ENCODE peak calls at places on chromosomes 16 and 17, in five cellular contexts. One of them, this sample, is unnamed.

GRCh38 chr16:9791566-9791965 is 390.7 kb downstream of the GRIN2A start:
- DNase-seq in CD8-positive, alpha-beta T cell: no peak
- DNase-seq in adrenal gland: no peak
- DNase-seq in aorta: no peak
- DNase-seq in CD8-positive, alpha-beta memory T cell: no peak
- DNase-seq in this sample: no peak

GRCh38 chr17:41492771-41493170 is 3.1 kb upstream of the KRT36 start:
- DNase-seq in CD8-positive, alpha-beta T cell: no peak
- DNase-seq in adrenal gland: no peak
- DNase-seq in aorta: peak; percentile 41
- DNase-seq in CD8-positive, alpha-beta memory T cell: no peak
- DNase-seq in this sample: no peak

GRCh38 chr16:695355-696089 is 5.3 kb upstream of the WDR24 start:
- DNase-seq in CD8-positive, alpha-beta T cell: peak; percentile 85
- DNase-seq in adrenal gland: peak; percentile 90
- DNase-seq in aorta: no peak
- DNase-seq in CD8-positive, alpha-beta memory T cell: peak; percentile 35
- DNase-seq in this sample: no peak

GRCh38 chr16:16014329-16015224 is 65.2 kb downstream of the ABCC1 start:
- DNase-seq in CD8-positive, alpha-beta T cell: no peak
- DNase-seq in adrenal gland: peak; percentile 69
- DNase-seq in aorta: peak; percentile 94
- DNase-seq in CD8-positive, alpha-beta memory T cell: no peak
- DNase-seq in this sample: no peak

GRCh38 chr17:64411999-64412771 is 21.5 kb upstream of the PECAM1 start:
- DNase-seq in CD8-positive, alpha-beta T cell: no peak
- DNase-seq in adrenal gland: peak; percentile 78
- DNase-seq in aorta: no peak
- DNase-seq in CD8-positive, alpha-beta memory T cell: no peak
- DNase-seq in this sample: no peak

GRCh38 chr16:88804173-88804551 is 573 bp downstream of the CDT1 start:
- DNase-seq in CD8-positive, alpha-beta T cell: no peak
- DNase-seq in adrenal gland: no peak
- DNase-seq in aorta: no peak
- DNase-seq in CD8-positive, alpha-beta memory T cell: no peak
- DNase-seq in this sample: no peak

GRCh38 chr17:49696233-49696761 is 11.5 kb downstream of the SLC35B1 start:
- DNase-seq in CD8-positive, alpha-beta T cell: peak; percentile 68
- DNase-seq in adrenal gland: no peak
- DNase-seq in aorta: no peak
- DNase-seq in CD8-positive, alpha-beta memory T cell: peak; percentile 43
- DNase-seq in this sample: no peak

GRCh38 chr16:78706637-78707036 is 607.2 kb downstream of the WWOX start:
- DNase-seq in CD8-positive, alpha-beta T cell: no peak
- DNase-seq in adrenal gland: peak; percentile 75
- DNase-seq in aorta: no peak
- DNase-seq in CD8-positive, alpha-beta memory T cell: no peak
- DNase-seq in this sample: no peak

GRCh38 chr17:4167786-4168185 is 24.8 kb downstream of the CYB5D2 start:
- DNase-seq in CD8-positive, alpha-beta T cell: no peak
- DNase-seq in adrenal gland: no peak
- DNase-seq in aorta: no peak
- DNase-seq in CD8-positive, alpha-beta memory T cell: no peak
- DNase-seq in this sample: no peak

GRCh38 chr17:7132511-7133094 is 18.0 kb upstream of the ASGR2 start:
- DNase-seq in CD8-positive, alpha-beta T cell: peak; percentile 60
- DNase-seq in adrenal gland: no peak
- DNase-seq in aorta: peak; percentile 41
- DNase-seq in CD8-positive, alpha-beta memory T cell: peak; percentile 35
- DNase-seq in this sample: peak; percentile 85

GRCh38 chr17:58373923-58374322 is 21.9 kb upstream of the SUPT4H1 start:
- DNase-seq in CD8-positive, alpha-beta T cell: no peak
- DNase-seq in adrenal gland: no peak
- DNase-seq in aorta: no peak
- DNase-seq in CD8-positive, alpha-beta memory T cell: no peak
- DNase-seq in this sample: no peak

DNA sequence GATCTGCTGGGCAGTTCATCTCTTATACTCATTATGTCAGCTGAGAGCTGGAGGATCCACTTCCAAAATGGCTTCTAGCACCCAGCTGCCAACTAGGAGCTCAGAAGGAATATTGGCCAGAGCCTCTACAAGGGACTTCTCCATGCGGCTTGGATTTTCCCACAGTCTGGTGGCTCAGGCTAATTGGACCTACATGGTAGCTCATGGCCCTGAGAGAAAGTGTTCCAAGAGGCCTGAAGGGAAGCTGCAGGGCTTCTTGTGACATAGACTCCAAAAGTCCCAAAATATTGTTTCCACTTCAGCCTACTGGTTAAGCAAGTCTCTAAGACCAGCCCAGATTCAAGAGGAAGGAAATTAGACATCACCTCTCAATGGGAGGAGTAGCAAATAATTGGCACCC is 6.7 kb downstream of the NOG start:
- DNase-seq in CD8-positive, alpha-beta T cell: no peak
- DNase-seq in adrenal gland: no peak
- DNase-seq in aorta: no peak
- DNase-seq in CD8-positive, alpha-beta memory T cell: no peak
- DNase-seq in this sample: no peak
- H3K4me1 ChIP-seq in CD8-positive, alpha-beta T cell: peaks cover 79% of the 10 kb centered on the region
- H3K4me1 ChIP-seq in adrenal gland: peaks cover 17% of the 10 kb centered on the region
- H3K4me1 ChIP-seq in aorta: no peaks in the 10 kb centered on the region
- H3K4me1 ChIP-seq in CD8-positive, alpha-beta memory T cell: peaks cover 75% of the 10 kb centered on the region
- H3K4me1 ChIP-seq in this sample: no peaks in the 10 kb centered on the region

GRCh38 chr16:31216116-31216469 is 842 bp downstream of the PYDC1 start:
- DNase-seq in CD8-positive, alpha-beta T cell: no peak
- DNase-seq in adrenal gland: no peak
- DNase-seq in aorta: no peak
- DNase-seq in CD8-positive, alpha-beta memory T cell: no peak
- DNase-seq in this sample: no peak
- H3K27me3 ChIP-seq in CD8-positive, alpha-beta T cell: peaks cover 24% of the 10 kb centered on the region
- H3K27me3 ChIP-seq in adrenal gland: peaks cover 22% of the 10 kb centered on the region
- H3K27me3 ChIP-seq in aorta: no peaks in the 10 kb centered on the region
- H3K27me3 ChIP-seq in CD8-positive, alpha-beta memory T cell: peaks cover 31% of the 10 kb centered on the region
- H3K27me3 ChIP-seq in this sample: peaks cover 12% of the 10 kb centered on the region

DNA sequence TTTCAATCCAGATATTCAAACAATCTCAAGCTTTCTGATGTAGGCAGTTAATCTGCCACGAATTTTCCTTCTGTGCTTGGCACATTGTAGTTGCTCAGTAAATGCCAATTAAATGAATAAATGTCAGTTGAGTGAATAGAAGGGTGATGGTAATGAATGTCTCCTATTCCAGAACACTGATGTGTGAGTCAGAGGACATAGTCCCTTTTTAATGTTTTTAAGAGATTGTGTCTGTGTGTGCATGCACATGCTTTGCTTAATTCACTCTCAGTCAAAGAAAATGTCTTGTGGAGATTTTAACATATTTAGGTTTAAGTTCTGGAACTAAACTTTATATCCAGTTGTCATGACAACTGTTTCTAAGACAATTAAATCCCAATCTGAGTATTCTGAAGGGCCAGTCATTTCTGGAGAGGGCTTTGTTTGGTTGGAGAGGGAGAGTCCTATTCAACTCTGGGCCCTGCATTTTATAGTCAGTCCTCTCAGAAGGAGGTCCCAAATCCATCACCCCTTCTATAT is 255.3 kb upstream of the CDH11 start:
- DNase-seq in CD8-positive, alpha-beta T cell: no peak
- DNase-seq in adrenal gland: no peak
- DNase-seq in aorta: no peak
- DNase-seq in CD8-positive, alpha-beta memory T cell: no peak
- DNase-seq in this sample: no peak
- H3K27ac ChIP-seq in CD8-positive, alpha-beta T cell: no peak overlapping the region
- H3K27ac ChIP-seq in adrenal gland: no peak overlapping the region
- H3K27ac ChIP-seq in aorta: no peak overlapping the region
- H3K27ac ChIP-seq in CD8-positive, alpha-beta memory T cell: no peak overlapping the region
- H3K27ac ChIP-seq in this sample: no peak overlapping the region

DNA sequence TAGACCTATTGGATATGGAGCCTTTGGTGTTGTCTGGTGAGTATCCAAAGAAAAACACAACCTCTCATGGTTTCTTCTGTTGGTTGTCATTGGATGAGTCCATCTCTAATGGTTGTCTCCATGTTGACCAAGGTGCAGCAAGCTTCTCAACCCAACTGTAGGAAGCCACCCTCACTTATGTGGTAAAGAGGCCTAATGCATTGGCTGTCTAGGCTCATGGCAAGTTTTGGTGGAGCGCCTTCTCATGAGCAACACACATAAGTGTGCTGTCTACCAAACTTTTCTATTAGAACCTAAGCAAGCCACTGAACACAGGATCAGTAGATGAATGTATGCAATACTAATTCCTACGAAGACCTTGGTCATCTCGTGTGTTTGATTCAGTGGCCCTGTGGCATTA is 819 bp downstream of the NLK start:
- DNase-seq in CD8-positive, alpha-beta T cell: no peak
- DNase-seq in adrenal gland: no peak
- DNase-seq in aorta: no peak
- DNase-seq in CD8-positive, alpha-beta memory T cell: no peak
- DNase-seq in this sample: no peak
- H3K4me1 ChIP-seq in CD8-positive, alpha-beta T cell: peaks cover 35% of the 10 kb centered on the region
- H3K4me1 ChIP-seq in adrenal gland: peaks cover 60% of the 10 kb centered on the region
- H3K4me1 ChIP-seq in aorta: no peaks in the 10 kb centered on the region
- H3K4me1 ChIP-seq in CD8-positive, alpha-beta memory T cell: peaks cover 57% of the 10 kb centered on the region
- H3K4me1 ChIP-seq in this sample: peaks cover 5% of the 10 kb centered on the region

GRCh38 chr16:56623637-56624036 is 1.9 kb upstream of the MT1E start:
- DNase-seq in CD8-positive, alpha-beta T cell: no peak
- DNase-seq in adrenal gland: no peak
- DNase-seq in aorta: no peak
- DNase-seq in CD8-positive, alpha-beta memory T cell: no peak
- DNase-seq in this sample: no peak

GRCh38 chr16:56618138-56618537 is 7.4 kb upstream of the MT1E start:
- DNase-seq in CD8-positive, alpha-beta T cell: no peak
- DNase-seq in adrenal gland: no peak
- DNase-seq in aorta: no peak
- DNase-seq in CD8-positive, alpha-beta memory T cell: no peak
- DNase-seq in this sample: no peak

GRCh38 chr16:56617212-56618085 is 8.1 kb upstream of the MT1E start:
- DNase-seq in CD8-positive, alpha-beta T cell: no peak
- DNase-seq in adrenal gland: peak; percentile 83
- DNase-seq in aorta: peak; percentile 93
- DNase-seq in CD8-positive, alpha-beta memory T cell: no peak
- DNase-seq in this sample: no peak

GRCh38 chr16:56616608-56617211 is 8.3 kb downstream of the MT2A start:
- DNase-seq in CD8-positive, alpha-beta T cell: no peak
- DNase-seq in adrenal gland: no peak
- DNase-seq in aorta: no peak
- DNase-seq in CD8-positive, alpha-beta memory T cell: no peak
- DNase-seq in this sample: no peak

DNA sequence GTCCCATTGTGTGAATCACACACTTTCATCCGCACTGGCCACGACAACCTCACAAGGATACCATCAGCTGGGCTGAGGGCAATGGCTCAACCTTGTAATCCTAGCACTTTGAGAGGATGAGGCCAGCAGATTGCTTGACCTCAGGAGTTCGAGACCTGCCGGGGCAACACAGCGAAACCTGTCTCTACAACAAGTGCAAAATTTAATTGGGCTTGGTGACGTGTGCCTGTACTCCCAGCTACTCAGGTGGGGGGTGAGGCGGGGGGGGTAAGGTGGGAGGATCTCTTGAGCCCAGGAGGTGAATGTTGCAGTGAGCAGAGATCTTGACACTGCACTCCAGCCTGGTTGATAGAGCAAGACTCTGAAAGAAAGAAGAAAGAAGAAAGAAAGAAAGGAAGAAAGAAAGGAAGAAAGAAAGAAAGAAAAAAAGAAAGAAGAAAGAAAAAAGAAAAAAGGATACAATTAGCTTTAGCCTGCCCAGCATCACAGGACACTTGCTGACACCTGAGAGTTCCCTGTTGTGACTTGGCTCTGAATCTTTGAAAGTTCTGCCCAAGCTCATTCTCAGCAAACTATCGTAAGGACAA is 5.2 kb upstream of the MT1E start:
- DNase-seq in CD8-positive, alpha-beta T cell: no peak
- DNase-seq in adrenal gland: no peak
- DNase-seq in aorta: no peak
- DNase-seq in CD8-positive, alpha-beta memory T cell: no peak
- DNase-seq in this sample: no peak
- H3K27me3 ChIP-seq in CD8-positive, alpha-beta T cell: no peaks in the 10 kb centered on the region
- H3K27me3 ChIP-seq in adrenal gland: no peaks in the 10 kb centered on the region
- H3K27me3 ChIP-seq in aorta: no peaks in the 10 kb centered on the region
- H3K27me3 ChIP-seq in CD8-positive, alpha-beta memory T cell: peaks cover 8% of the 10 kb centered on the region
- H3K27me3 ChIP-seq in this sample: peaks cover 68% of the 10 kb centered on the region

GRCh38 chr16:74990832-74991231 is 5.9 kb upstream of the WDR59 start:
- DNase-seq in CD8-positive, alpha-beta T cell: no peak
- DNase-seq in adrenal gland: no peak
- DNase-seq in aorta: no peak
- DNase-seq in CD8-positive, alpha-beta memory T cell: no peak
- DNase-seq in this sample: no peak
- H3K27ac ChIP-seq in CD8-positive, alpha-beta T cell: no peak overlapping the region
- H3K27ac ChIP-seq in adrenal gland: no peak overlapping the region
- H3K27ac ChIP-seq in aorta: no peak overlapping the region
- H3K27ac ChIP-seq in CD8-positive, alpha-beta memory T cell: no peak overlapping the region
- H3K27ac ChIP-seq in this sample: no peak overlapping the region

GRCh38 chr16:27302126-27302525 is 11.6 kb upstream of the IL4R start:
- DNase-seq in CD8-positive, alpha-beta T cell: no peak
- DNase-seq in adrenal gland: peak; percentile 28
- DNase-seq in aorta: no peak
- DNase-seq in CD8-positive, alpha-beta memory T cell: no peak
- DNase-seq in this sample: no peak
- H3K4me1 ChIP-seq in CD8-positive, alpha-beta T cell: no peaks in the 10 kb centered on the region
- H3K4me1 ChIP-seq in adrenal gland: peaks cover 8% of the 10 kb centered on the region
- H3K4me1 ChIP-seq in aorta: no peaks in the 10 kb centered on the region
- H3K4me1 ChIP-seq in CD8-positive, alpha-beta memory T cell: no peaks in the 10 kb centered on the region
- H3K4me1 ChIP-seq in this sample: no peaks in the 10 kb centered on the region

GRCh38 chr16:12901597-12902436 is at the start of gene SHISA9:
- DNase-seq in CD8-positive, alpha-beta T cell: no peak
- DNase-seq in adrenal gland: no peak
- DNase-seq in aorta: peak; percentile 74
- DNase-seq in CD8-positive, alpha-beta memory T cell: no peak
- DNase-seq in this sample: no peak
- H3K27me3 ChIP-seq in CD8-positive, alpha-beta T cell: peaks cover 4% of the 10 kb centered on the region
- H3K27me3 ChIP-seq in adrenal gland: peaks cover 39% of the 10 kb centered on the region
- H3K27me3 ChIP-seq in aorta: no peaks in the 10 kb centered on the region
- H3K27me3 ChIP-seq in CD8-positive, alpha-beta memory T cell: no peaks in the 10 kb centered on the region
- H3K27me3 ChIP-seq in this sample: no peaks in the 10 kb centered on the region

GRCh38 chr16:69241911-69242310 is 54.9 kb downstream of the SNTB2 start:
- DNase-seq in CD8-positive, alpha-beta T cell: no peak
- DNase-seq in adrenal gland: no peak
- DNase-seq in aorta: no peak
- DNase-seq in CD8-positive, alpha-beta memory T cell: no peak
- DNase-seq in this sample: no peak
- H3K27ac ChIP-seq in CD8-positive, alpha-beta T cell: no peak overlapping the region
- H3K27ac ChIP-seq in adrenal gland: no peak overlapping the region
- H3K27ac ChIP-seq in aorta: no peak overlapping the region
- H3K27ac ChIP-seq in CD8-positive, alpha-beta memory T cell: no peak overlapping the region
- H3K27ac ChIP-seq in this sample: no peak overlapping the region

GRCh38 chr17:69822314-69822875 is 252.6 kb upstream of the KCNJ16 start:
- DNase-seq in CD8-positive, alpha-beta T cell: no peak
- DNase-seq in adrenal gland: no peak
- DNase-seq in aorta: no peak
- DNase-seq in CD8-positive, alpha-beta memory T cell: no peak
- DNase-seq in this sample: no peak

GRCh38 chr17:69828087-69828486 is 246.9 kb upstream of the KCNJ16 start:
- DNase-seq in CD8-positive, alpha-beta T cell: no peak
- DNase-seq in adrenal gland: peak; percentile 79
- DNase-seq in aorta: no peak
- DNase-seq in CD8-positive, alpha-beta memory T cell: no peak
- DNase-seq in this sample: no peak
- H3K4me1 ChIP-seq in CD8-positive, alpha-beta T cell: no peaks in the 10 kb centered on the region
- H3K4me1 ChIP-seq in adrenal gland: peaks cover 10% of the 10 kb centered on the region
- H3K4me1 ChIP-seq in aorta: no peaks in the 10 kb centered on the region
- H3K4me1 ChIP-seq in CD8-positive, alpha-beta memory T cell: no peaks in the 10 kb centered on the region
- H3K4me1 ChIP-seq in this sample: no peaks in the 10 kb centered on the region

This sample was measured in iPS DF 6.9.